ENCODE peak calls at places on chromosomes 7 and 10, in four cellular contexts. B, Q, A and L are unnamed samples.

GRCh38 chr7:29255199-29255838 is 60.7 kb downstream of the CHN2 start:
- DNase-seq in B (no peak), Q (no peak), A (no peak), L (no peak)

GRCh38 chr10:91598211-91598981 is 34.5 kb downstream of the PPP1R3C start:
- DNase-seq in B (no peak), Q (no peak), A (peak), L (no peak)

GRCh38 chr10:90642136-90642535 is 215.7 kb downstream of the HTR7 start:
- DNase-seq in Q (no peak), A (peak), B (no peak), L (no peak)

GRCh38 chr7:50857804-50858203 is 75.1 kb upstream of the GRB10 start:
- DNase-seq in Q (no peak), B (no peak), A (no peak), L (no peak)

GRCh38 chr7:29825750-29826529 is 19.6 kb downstream of the WIPF3 start:
- DNase-seq in A (no peak), B (no peak), Q (no peak), L (no peak)

GRCh38 chr7:610531-611280 is 91.1 kb upstream of the PDGFA start:
- DNase-seq in B (peak), Q (no peak), A (no peak), L (no peak)

GRCh38 chr10:99431190-99431549 is 746 bp upstream of the GOT1 start:
- DNase-seq in Q (peak), A (peak), B (no peak), L (no peak)

GRCh38 chr10:91891285-91892001 is 17.8 kb downstream of the FGFBP3 start:
- DNase-seq in B (no peak), A (peak), Q (no peak), L (no peak)

GRCh38 chr7:136870799-136871487 is 2.5 kb downstream of the CHRM2 start:
- DNase-seq in Q (no peak), A (no peak), B (no peak), L (no peak)

GRCh38 chr7:87231243-87231642 is 11.7 kb upstream of the TMEM243 start:
- DNase-seq in A (no peak), B (no peak), Q (no peak), L (no peak)

GRCh38 chr10:78381072-78381471 is 347.4 kb downstream of the RPS24 start:
- DNase-seq in Q (no peak), B (no peak), A (no peak), L (no peak)

GRCh38 chr7:1248077-1248458 is 15.4 kb downstream of the UNCX start:
- DNase-seq in B (no peak), A (no peak), Q (peak), L (no peak)

GRCh38 chr10:78782441-78782840 is 286.3 kb upstream of the ZMIZ1 start:
- DNase-seq in B (no peak), Q (no peak), A (no peak), L (no peak)

GRCh38 chr7:2107386-2108085 is 125.2 kb downstream of the MAD1L1 start:
- DNase-seq in A (no peak), Q (no peak), B (no peak), L (no peak)

GRCh38 chr7:97346349-97346748 is 228.9 kb downstream of the SDHAF3 start:
- DNase-seq in B (no peak), A (no peak), Q (no peak), L (no peak)

GRCh38 chr7:2384354-2385243 is 18.8 kb upstream of the CHST12 start:
- DNase-seq in Q (no peak), A (peak), B (no peak), L (no peak)

GRCh38 chr7:81154565-81154964 is 235.7 kb upstream of the SEMA3C start:
- DNase-seq in Q (no peak), A (no peak), B (no peak), L (no peak)

GRCh38 chr10:13526952-13527863 is 1.6 kb downstream of the BEND7 start:
- DNase-seq in Q (no peak), B (no peak), A (peak), L (no peak)

DNA sequence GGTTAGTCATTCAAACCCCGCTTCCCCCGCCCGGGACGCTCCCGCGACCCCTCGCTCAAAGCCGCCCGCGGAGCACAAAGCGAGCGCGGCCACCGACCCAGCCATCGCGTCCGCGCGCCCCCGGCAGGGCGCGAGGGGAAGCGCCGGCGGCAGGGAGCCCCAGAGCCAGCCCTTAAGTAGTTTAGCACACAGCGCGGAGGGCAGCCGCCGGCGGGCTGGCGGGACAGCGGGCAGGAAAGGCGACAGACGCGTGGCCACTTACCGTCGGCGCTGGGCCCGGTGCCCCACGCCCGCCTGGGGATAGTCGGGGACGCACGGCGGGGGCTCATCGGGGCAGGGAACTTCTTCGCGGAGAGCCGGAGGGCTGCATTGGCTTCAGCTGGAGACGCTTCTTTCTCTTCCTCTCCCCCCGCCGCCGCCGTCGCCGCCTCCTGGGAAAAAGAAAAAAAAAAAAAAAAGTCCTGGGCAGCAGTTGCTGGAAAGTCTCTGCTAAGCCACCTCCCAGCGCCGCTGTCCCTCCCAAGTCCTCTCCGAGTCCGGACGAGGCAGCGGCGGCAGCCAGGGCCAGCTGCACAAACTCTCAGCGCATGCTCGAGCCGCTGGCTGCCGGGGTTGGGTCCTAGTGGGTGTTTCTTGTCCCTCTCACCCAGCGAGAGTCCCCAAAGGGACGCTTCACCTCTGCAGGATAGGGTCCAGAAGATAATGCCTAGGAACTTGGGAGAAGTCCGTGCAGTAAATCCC is at the start of gene TSPAN12:
- DNase-seq in Q (no peak), A (peak), B (peak), L (peak)
- H3K4me3 ChIP-seq in Q (no peak), A (peak), B (peak), L (peak)

DNA sequence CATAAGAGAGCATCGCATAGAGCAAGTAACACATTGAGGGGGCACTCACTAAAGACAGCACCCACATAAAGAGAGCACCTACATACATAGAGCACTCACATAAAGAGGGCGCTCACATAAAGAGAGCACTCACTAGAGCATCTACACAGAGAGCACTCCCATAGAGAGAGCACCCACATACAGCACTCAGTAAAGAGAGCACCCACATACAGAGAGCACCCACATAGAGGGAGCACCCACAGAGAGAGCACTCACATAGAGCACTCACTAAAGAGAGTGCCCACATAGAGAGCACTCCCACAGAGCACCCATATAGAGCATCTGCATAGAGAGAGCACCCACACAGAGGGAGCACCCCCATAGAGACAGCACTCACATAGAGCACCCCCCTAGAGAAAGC is 47.8 kb downstream of the INSIG1 start:
- DNase-seq in B (no peak), Q (no peak), A (no peak), L (no peak)
- H3K4me3 ChIP-seq in B (peak), Q (no peak), A (no peak), L (no peak)

DNA sequence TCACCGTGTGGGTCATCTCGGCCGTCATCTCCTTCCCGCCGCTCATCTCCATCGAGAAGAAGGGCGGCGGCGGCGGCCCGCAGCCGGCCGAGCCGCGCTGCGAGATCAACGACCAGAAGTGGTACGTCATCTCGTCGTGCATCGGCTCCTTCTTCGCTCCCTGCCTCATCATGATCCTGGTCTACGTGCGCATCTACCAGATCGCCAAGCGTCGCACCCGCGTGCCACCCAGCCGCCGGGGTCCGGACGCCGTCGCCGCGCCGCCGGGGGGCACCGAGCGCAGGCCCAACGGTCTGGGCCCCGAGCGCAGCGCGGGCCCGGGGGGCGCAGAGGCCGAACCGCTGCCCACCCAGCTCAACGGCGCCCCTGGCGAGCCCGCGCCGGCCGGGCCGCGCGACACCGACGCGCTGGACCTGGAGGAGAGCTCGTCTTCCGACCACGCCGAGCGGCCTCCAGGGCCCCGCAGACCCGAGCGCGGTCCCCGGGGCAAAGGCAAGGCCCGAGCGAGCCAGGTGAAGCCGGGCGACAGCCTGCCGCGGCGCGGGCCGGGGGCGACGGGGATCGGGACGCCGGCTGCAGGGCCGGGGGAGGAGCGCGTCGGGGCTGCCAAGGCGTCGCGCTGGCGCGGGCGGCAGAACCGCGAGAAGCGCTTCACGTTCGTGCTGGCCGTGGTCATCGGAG is 1.8 kb downstream of the ADRA2A start:
- DNase-seq in Q (no peak), B (no peak), A (no peak), L (no peak)
- H3K4me3 ChIP-seq in Q (no peak), B (no peak), A (no peak), L (no peak)

GRCh38 chr7:22726849-22727792 is at the start of gene IL6:
- DNase-seq in B (peak), A (peak), Q (peak), L (peak)
- H3K4me3 ChIP-seq in B (no peak), A (no peak), Q (peak), L (no peak)

DNA sequence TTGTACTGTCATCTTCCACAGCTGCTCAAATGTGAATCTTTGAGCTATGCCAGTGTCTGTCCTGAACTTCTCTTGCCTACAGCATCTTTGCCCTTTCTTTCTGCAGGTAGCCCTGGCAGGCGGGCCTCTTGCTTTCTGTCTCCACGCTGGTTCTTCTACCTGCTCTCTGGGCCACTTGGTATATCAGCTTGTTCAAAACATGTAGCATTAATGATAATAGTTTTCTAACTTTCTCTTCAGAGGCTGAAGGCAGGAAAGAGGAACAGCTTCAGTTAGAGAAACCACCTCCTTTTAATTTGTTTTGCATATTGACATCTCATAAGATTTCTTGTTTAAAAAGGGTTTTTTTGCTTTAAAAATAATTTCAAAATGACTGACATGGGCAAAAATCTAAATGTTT is 923 bp upstream of the FGL2 start:
- DNase-seq in Q (no peak), B (no peak), A (no peak), L (no peak)
- H3K4me3 ChIP-seq in Q (peak), B (no peak), A (no peak), L (no peak)

DNA sequence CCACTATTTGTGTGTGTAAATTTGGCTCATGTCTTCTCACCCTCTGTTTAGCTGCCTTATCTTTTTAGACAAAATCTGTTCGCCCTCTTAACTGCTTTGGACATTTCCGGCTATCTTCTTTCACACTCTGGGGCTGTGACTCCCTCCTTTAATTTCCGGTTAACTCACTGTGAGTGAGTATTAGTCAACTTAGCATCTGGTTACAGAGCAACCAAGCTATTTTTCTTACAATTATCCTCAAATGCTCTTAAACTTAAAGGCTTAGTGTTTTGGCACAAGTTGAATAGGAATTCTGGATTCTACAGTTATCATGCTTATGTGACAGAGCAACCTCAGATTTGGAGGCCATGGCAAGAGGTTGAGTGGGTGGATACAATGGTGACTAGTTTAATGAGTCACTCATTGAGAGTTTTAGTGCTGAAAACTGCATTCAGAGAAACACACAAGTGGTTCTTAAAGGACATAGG is 177.6 kb upstream of the SEMA3A start:
- DNase-seq in A (peak), B (no peak), Q (no peak), L (no peak)
- H3K4me3 ChIP-seq in A (no peak), B (no peak), Q (no peak), L (no peak)

DNA sequence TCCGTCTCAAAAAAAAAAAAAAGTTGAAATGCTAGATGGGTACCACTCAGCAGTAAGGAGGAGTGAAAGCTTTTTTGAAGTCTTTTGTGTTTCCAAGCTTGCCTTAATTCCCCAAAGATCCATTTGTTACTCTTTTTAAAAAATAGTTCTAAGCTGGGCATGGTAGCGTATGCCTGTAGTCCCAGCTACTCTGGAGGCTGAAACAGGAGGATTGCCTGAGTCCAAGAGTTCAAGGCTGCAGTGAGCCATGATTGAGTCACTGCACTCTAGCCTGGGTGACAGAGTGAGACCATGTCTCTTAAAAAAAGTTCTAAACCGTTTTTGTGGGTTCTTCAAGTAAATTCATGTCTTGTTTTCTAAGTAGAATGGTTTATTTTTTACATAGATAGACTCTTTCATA is 5.3 kb downstream of the TBC1D12 start:
- DNase-seq in Q (no peak), A (no peak), B (no peak), L (no peak)
- H3K4me3 ChIP-seq in Q (no peak), A (no peak), B (no peak), L (no peak)

DNA sequence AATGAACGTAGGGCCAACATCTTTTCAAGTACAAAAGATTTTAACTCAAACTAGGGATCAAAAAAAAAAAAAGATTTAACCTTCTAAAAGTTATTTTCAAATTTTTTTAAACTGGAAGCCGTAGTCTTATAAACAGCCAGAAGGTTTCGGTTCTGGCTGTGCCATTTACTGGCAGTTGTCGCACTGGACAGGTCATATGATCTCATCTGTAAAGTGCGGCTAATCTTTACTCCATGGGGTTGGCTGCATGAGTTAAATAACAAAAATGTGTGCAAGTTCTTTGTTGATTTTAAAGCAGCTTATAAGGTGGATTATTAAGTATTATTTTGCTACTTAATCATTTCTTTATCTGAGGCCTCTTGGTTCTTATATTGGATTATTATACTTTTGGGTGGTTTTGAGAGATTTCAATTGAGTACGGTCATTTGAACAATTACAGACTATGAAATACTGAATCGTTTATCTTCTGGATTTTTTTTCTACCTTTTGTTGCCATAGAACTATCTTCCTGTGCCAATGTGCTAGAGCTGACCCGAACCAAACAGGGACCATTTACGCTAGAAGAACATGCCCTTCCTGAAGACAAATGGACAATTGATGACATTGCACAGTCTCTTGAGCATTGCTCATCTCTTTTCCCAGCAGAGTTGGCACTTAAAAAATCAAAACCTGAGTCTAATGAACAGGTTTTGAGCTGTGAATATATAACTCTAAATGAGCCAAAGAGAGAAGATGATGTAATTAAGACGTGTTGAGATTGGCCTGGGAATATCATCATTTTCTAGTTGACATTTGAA is 36.8 kb downstream of the TRUB1 start:
- DNase-seq in A (peak), B (no peak), Q (no peak), L (no peak)
- H3K4me3 ChIP-seq in A (no peak), B (no peak), Q (no peak), L (no peak)

GRCh38 chr7:27167170-27167505 is 1.8 kb upstream of the HOXA9 start:
- DNase-seq in B (no peak), Q (no peak), A (no peak), L (no peak)
- H3K4me3 ChIP-seq in B (no peak), Q (no peak), A (no peak), L (no peak)